ENCODE peak calls at places on chromosomes 7 and 10, in ten cellular contexts. I, T, W, B, L, R, Y, U, V and N are unnamed samples. For H3K27me3 and H3K36me3, the result is how much of the 10 kb centered on the place peaks cover.

GRCh38 chr7:150322114-150322832 is 882 bp upstream of the LRRC61 start:
- DNase-seq in W (no peak), R (no peak), T (no peak), U (no peak), V (no peak), L (no peak), I (peak), B (no peak), Y (no peak), N (no peak)

GRCh38 chr7:7324698-7325097 is 142.4 kb downstream of the C1GALT1 start:
- DNase-seq in L (no peak), V (no peak), I (no peak), Y (no peak), U (no peak), R (no peak), W (no peak), T (no peak), B (no peak), N (no peak)

GRCh38 chr10:103659674-103660363 is 166.3 kb downstream of the NEURL1 start:
- DNase-seq in B (peak), U (no peak), R (peak), I (peak), T (peak), L (peak), V (peak), W (peak), Y (peak), N (peak)

GRCh38 chr7:67413670-67414069 is 417.0 kb downstream of the TYW1 start:
- DNase-seq in R (no peak), B (no peak), U (no peak), L (no peak), W (no peak), I (no peak), Y (no peak), V (no peak), T (no peak), N (no peak)

GRCh38 chr10:52678611-52679010 is 94.0 kb downstream of the MBL2 start:
- DNase-seq in W (peak), V (no peak), T (no peak), U (no peak), B (no peak), I (no peak), L (no peak), Y (no peak), R (no peak), N (no peak)

GRCh38 chr7:34108150-34108549 is 202.8 kb downstream of the BMPER start:
- DNase-seq in L (no peak), V (no peak), Y (no peak), U (no peak), T (peak), W (no peak), B (no peak), I (no peak), R (no peak), N (no peak)

GRCh38 chr7:124959676-124960075 is 30.1 kb upstream of the POT1 start:
- DNase-seq in Y (no peak), T (no peak), L (no peak), W (no peak), V (no peak), I (no peak), U (no peak), R (no peak), B (no peak), N (no peak)

GRCh38 chr7:66771795-66772194 is 31.3 kb downstream of the RABGEF1 start:
- DNase-seq in W (no peak), I (no peak), U (no peak), Y (no peak), V (no peak), R (no peak), B (no peak), L (no peak), T (no peak), N (no peak)

GRCh38 chr7:4882169-4882741 is 1.3 kb downstream of the RADIL start:
- DNase-seq in B (no peak), L (peak), W (peak), I (no peak), U (peak), Y (no peak), V (no peak), R (peak), T (peak), N (peak)

GRCh38 chr7:116441534-116441933 is 58.0 kb upstream of the CAV2 start:
- DNase-seq in V (no peak), R (no peak), L (no peak), B (no peak), Y (no peak), W (no peak), U (no peak), I (no peak), T (no peak), N (no peak)

GRCh38 chr10:111126981-111127848 is 50.4 kb downstream of the ADRA2A start:
- DNase-seq in Y (no peak), R (no peak), U (no peak), I (no peak), L (no peak), T (no peak), W (peak), B (no peak), V (no peak), N (no peak)

GRCh38 chr7:158001003-158001402 is 586.6 kb downstream of the PTPRN2 start:
- DNase-seq in L (no peak), I (no peak), W (no peak), T (no peak), Y (no peak), R (peak), B (no peak), U (no peak), V (no peak), N (no peak)

GRCh38 chr10:87860156-87860795 is 3.1 kb downstream of the KLLN start:
- DNase-seq in R (peak), W (peak), I (peak), U (no peak), V (peak), Y (no peak), B (no peak), T (no peak), L (no peak), N (peak)

GRCh38 chr10:79243211-79244067 is 103.8 kb upstream of the PPIF start:
- DNase-seq in U (peak), L (no peak), I (peak), B (no peak), Y (no peak), W (peak), R (peak), V (peak), T (no peak), N (peak)

GRCh38 chr7:115145512-115145911 is 223.6 kb downstream of the MDFIC start:
- DNase-seq in U (no peak), W (no peak), R (no peak), L (no peak), B (no peak), I (no peak), Y (no peak), V (no peak), T (no peak), N (no peak)

GRCh38 chr10:121436630-121437311 is 161.5 kb downstream of the FGFR2 start:
- DNase-seq in Y (no peak), W (peak), I (no peak), V (no peak), R (no peak), T (no peak), L (no peak), U (no peak), B (no peak), N (no peak)

GRCh38 chr10:129760416-129760815 is 203.7 kb downstream of the EBF3 start:
- DNase-seq in U (no peak), B (no peak), W (no peak), L (no peak), T (no peak), V (no peak), Y (peak), R (peak), I (no peak), N (no peak)

GRCh38 chr10:44008270-44008916 is 359.7 kb upstream of the ZNF32 start:
- DNase-seq in R (no peak), T (peak), V (no peak), L (no peak), B (peak), U (no peak), Y (no peak), W (peak), I (no peak), N (no peak)

GRCh38 chr7:94130716-94131115 is 126.6 kb upstream of the BET1 start:
- DNase-seq in I (no peak), B (no peak), Y (no peak), W (no peak), T (no peak), V (no peak), U (no peak), L (no peak), R (no peak), N (no peak)

GRCh38 chr7:150388709-150389531 is 9.8 kb downstream of the ZNF775 start:
- DNase-seq in L (peak), W (peak), B (no peak), U (peak), V (no peak), Y (peak), R (peak), T (peak), I (no peak), N (no peak)

GRCh38 chr7:651032-651728 is 75.3 kb upstream of the DNAAF5 start:
- DNase-seq in B (no peak), W (no peak), Y (no peak), L (no peak), R (peak), I (peak), V (peak), T (no peak), U (no peak), N (no peak)

GRCh38 chr10:31321396-31321941 is 2.5 kb downstream of the ZEB1 start:
- DNase-seq in I (peak), T (no peak), W (no peak), U (no peak), V (peak), Y (no peak), L (no peak), B (no peak), R (no peak), N (no peak)

GRCh38 chr10:109895095-109895818 is 28.1 kb downstream of the XPNPEP1 start:
- DNase-seq in B (no peak), Y (no peak), L (no peak), V (no peak), I (no peak), T (peak), U (peak), R (no peak), W (no peak), N (no peak)

GRCh38 chr10:29328988-29329387 is 40.1 kb downstream of the LYZL1 start:
- DNase-seq in B (no peak), L (no peak), U (peak), T (no peak), R (peak), W (peak), V (no peak), I (no peak), Y (no peak), N (no peak)

GRCh38 chr7:104207348-104207730 is 474 bp downstream of the ORC5 start:
- DNase-seq in I (peak), T (peak), Y (no peak), W (peak), R (no peak), V (no peak), U (no peak), B (no peak), L (no peak), N (no peak)

GRCh38 chr7:150343225-150343624 is 1.8 kb upstream of the RARRES2 start:
- DNase-seq in T (no peak), U (no peak), B (no peak), W (no peak), L (no peak), Y (no peak), R (no peak), I (no peak), V (no peak), N (no peak)

GRCh38 chr10:132881186-132881920 is 61.0 kb downstream of the CFAP46 start:
- DNase-seq in R (peak), V (no peak), L (peak), Y (peak), I (no peak), U (peak), B (no peak), W (no peak), T (no peak), N (no peak)

GRCh38 chr10:96133135-96133534 is 3.0 kb downstream of the ZNF518A start:
- DNase-seq in V (no peak), R (peak), T (no peak), Y (no peak), I (no peak), B (no peak), W (no peak), L (no peak), U (no peak), N (no peak)

GRCh38 chr10:73782749-73783085 is 869 bp downstream of the CHCHD1 start:
- DNase-seq in B (no peak), I (no peak), Y (no peak), V (no peak), R (peak), W (no peak), T (no peak), U (no peak), L (no peak), N (no peak)

GRCh38 chr10:27158421-27158820 is 3.3 kb downstream of the MASTL start:
- DNase-seq in V (no peak), U (no peak), B (no peak), I (no peak), Y (no peak), R (peak), W (no peak), T (no peak), L (no peak), N (no peak)

GRCh38 chr10:23980054-23980453 is 228.9 kb upstream of the KIAA1217 start:
- DNase-seq in L (no peak), B (no peak), V (no peak), T (peak), W (no peak), R (peak), Y (no peak), U (no peak), I (no peak), N (no peak)

GRCh38 chr10:116465541-116465940 is 37.9 kb downstream of the PNLIPRP3 start:
- DNase-seq in B (no peak), T (no peak), Y (no peak), L (no peak), R (no peak), I (no peak), W (no peak), U (no peak), V (no peak), N (no peak)

GRCh38 chr7:130356121-130356759 is 11.6 kb downstream of the CPA5 start:
- DNase-seq in B (peak), W (peak), T (no peak), I (no peak), R (peak), Y (no peak), U (peak), L (peak), V (no peak), N (peak)

GRCh38 chr10:92914478-92915066 is 66.3 kb downstream of the EXOC6 start:
- DNase-seq in I (peak), B (peak), W (peak), L (no peak), T (peak), V (no peak), R (peak), Y (no peak), U (no peak), N (peak)

DNA sequence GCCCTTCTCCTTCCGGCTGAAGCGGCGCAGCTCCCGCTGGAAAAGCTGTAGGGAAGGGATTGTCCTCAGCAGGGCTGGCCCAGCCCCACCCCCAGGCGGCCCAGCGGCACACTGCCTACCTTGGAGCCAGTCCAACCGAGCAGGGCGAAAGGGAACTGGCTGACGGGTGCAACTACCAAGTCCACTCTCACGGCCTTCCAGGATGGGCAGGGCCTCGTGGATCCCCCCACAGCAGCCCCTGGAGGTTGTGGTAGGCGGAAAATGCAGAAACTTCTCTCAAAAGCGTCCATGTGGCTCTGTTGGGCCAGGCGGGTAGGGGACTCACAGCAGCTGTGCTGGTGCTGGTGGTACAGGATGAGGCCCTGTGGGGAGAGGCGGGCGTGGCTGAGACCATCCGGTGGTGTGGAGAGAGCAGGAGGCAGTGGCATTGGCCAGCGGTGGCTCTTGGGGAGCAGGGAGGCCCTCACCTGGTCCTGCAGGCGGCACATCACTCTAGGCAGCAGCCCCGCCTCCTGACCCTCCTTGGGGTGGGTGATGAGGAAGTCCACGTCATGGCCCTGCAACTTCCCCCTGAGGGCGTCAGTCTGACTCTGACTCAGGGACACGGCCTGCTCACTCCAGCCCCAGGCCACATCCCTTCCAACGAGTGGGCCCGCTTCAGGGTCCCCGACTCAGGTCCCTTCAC is 8.4 kb upstream of the PGAM2 start:
- DNase-seq in Y (no peak), V (peak), I (no peak), L (peak), R (peak), B (no peak), T (no peak), U (peak), W (peak), N (peak)
- H3K4me3 ChIP-seq in Y (no peak), V (no peak), I (no peak), L (no peak), R (no peak), B (no peak), T (no peak), U (peak), W (no peak), N (no peak)

DNA sequence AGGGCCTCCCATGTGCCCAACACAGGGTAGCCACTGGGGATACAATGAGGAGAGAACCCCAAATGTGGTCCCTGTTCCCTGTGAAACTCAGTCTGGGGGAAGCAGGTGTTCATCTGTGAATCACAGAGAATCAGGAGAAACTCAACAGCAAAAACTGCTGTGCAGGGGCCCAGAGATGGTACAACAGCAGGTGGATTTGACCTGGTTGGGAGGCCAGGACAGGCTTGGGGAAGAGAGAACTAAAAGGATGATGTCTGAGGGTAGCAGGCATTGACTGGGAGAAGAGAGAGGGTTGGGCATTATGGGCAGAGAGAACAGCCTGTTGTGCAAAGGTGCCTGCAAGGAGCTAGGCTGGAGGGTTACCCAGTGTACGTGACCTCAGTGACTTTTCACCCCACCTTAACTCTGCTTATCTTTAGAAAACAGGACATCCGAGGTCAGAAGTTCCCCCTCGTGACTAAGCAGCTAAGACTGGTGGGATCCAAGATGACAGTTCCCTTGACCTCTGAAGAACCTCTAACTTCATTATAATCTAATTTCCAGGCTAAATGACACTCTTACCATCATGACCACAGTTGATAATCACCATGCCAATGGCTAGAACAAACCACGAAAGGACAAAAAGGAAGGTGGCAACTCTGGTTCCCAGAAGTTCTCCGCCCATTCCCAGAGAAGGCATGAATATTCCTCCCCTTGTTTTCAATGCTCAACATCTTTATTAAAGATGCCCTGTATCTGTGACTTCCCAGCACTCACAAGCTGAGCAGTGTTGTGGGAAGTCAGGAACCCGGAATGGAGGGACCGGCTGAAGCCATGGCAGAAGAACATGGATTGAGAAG is 5.1 kb upstream of the ADAMTS14 start:
- DNase-seq in W (no peak), I (no peak), R (no peak), U (no peak), L (no peak), B (no peak), Y (no peak), T (no peak), V (no peak), N (no peak)
- H3K27me3 ChIP-seq in W (under half), I (under half), R (under half), U (under half), L (under half), B (under half), Y (under half), T (under half), V (under half), N (under half)

GRCh38 chr7:138555684-138556083 is 95.6 kb downstream of the TRIM24 start:
- DNase-seq in U (no peak), L (no peak), T (no peak), Y (no peak), V (no peak), B (no peak), W (no peak), R (no peak), I (no peak), N (no peak)

GRCh38 chr7:138554674-138555073 is 94.6 kb downstream of the TRIM24 start:
- DNase-seq in B (no peak), V (no peak), U (no peak), W (no peak), I (no peak), L (no peak), R (no peak), T (no peak), Y (no peak), N (no peak)

GRCh38 chr7:138556771-138557484 is 96.9 kb downstream of the TRIM24 start:
- DNase-seq in W (peak), V (no peak), B (no peak), T (no peak), Y (no peak), I (no peak), U (no peak), R (no peak), L (no peak), N (no peak)

GRCh38 chr7:138563808-138564207 is 103.7 kb downstream of the TRIM24 start:
- DNase-seq in U (no peak), L (no peak), W (no peak), B (no peak), R (no peak), V (no peak), T (no peak), Y (no peak), I (no peak), N (no peak)

DNA sequence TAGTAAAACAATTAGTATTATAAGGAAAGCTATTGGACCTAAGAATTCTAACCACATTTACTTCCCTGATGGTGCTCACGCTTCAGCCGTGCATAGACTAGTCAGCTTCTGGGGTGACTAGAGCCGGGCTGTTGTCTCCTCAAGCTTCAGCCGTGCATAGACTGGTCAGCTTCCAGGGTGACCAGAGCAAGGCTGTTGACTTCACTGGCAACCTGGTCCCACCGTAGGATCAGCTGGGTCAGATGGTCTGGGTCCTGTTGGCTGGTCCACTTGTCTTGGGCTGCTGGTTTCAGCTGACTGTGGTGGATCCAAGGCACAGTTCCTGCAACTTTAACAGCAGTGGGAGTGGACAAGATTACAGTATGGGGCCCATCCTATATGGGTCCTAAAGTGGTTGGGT is 99.4 kb downstream of the TRIM24 start:
- DNase-seq in L (no peak), I (no peak), W (no peak), B (no peak), U (no peak), R (no peak), V (no peak), Y (no peak), T (no peak), N (no peak)
- H3K36me3 ChIP-seq in L (under half), I (half or more), W (under half), B (under half), U (under half), R (under half), V (half or more), Y (under half), T (under half), N (half or more)

DNA sequence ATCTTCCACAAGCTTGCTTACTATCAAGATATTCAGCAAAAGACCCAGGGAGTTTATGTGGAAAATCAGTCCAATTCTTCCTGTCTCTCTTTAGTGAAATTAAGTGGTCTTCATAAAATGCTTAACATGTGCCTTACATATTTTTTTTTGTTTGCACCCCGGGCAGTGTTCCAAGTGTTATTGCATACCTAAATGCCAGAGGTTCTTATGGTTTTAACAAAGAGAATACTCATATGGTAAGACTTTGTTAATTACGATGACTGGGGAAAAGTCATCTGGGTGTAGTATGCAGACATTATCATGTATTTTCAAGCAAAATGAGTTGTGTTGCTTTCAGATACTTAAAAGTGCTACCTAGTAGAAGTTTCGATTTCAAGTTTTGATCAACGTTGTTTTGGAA is 82.6 kb downstream of the PRKG1 start:
- DNase-seq in L (no peak), W (no peak), I (no peak), R (no peak), U (no peak), B (no peak), T (no peak), V (no peak), Y (no peak), N (no peak)
- H3K4me3 ChIP-seq in L (no peak), W (no peak), I (no peak), R (no peak), U (no peak), B (no peak), T (no peak), V (no peak), Y (no peak), N (no peak)

GRCh38 chr7:23471090-23471859 is 984 bp upstream of the IGF2BP3 start:
- DNase-seq in W (peak), V (no peak), B (no peak), L (no peak), U (no peak), T (no peak), R (peak), I (no peak), Y (peak), N (peak)
- H3K27me3 ChIP-seq in W (under half), V (half or more), B (under half), L (under half), U (half or more), T (under half), R (half or more), I (half or more), Y (half or more), N (under half)